ENCODE peak calls at places on chromosome 12, in ten cellular contexts. M is posterior vena cava; V is left cardiac atrium; K is NCI-H82; A is CD8-positive, alpha-beta memory T cell; H is fibroblast of lung; R is stimulated activated CD4-positive, alpha-beta T cell treated with anti-CD3 and anti-CD28 coated beads, Interleukin-15, amount 100 ng/mL, for 48 hours; D is EL; W is GM23248; J is cardiac fibroblast. C is an unnamed sample.

GRCh38 chr12:110689002-110689600 is at the start of gene HVCN1:
- DNase-seq in W (peak), D (peak), K (no peak), V (peak), R (peak), H (peak), A (peak), M (peak), J (no peak), C (peak)

GRCh38 chr12:26523708-26524150 is 309.3 kb downstream of the ITPR2 start:
- DNase-seq in K (peak), W (peak), H (peak), R (no peak), J (peak), V (peak), M (peak), A (no peak), D (peak), C (peak)

GRCh38 chr12:63821781-63822251 is 22.7 kb upstream of the SRGAP1 start:
- DNase-seq in H (peak), M (peak), K (no peak), V (peak), A (no peak), J (peak), D (peak), R (no peak), W (peak), C (peak)

GRCh38 chr12:115752913-115753726 is 524.4 kb downstream of the MED13L start:
- DNase-seq in R (no peak), A (peak), W (peak), M (no peak), K (peak), D (peak), J (peak), H (peak), V (peak), C (peak)

GRCh38 chr12:119363037-119363436 is 28.5 kb downstream of the CCDC60 start:
- DNase-seq in J (no peak), W (no peak), H (no peak), R (no peak), M (no peak), K (no peak), V (no peak), A (no peak), D (no peak), C (no peak)

GRCh38 chr12:46472893-46473633 is 100.5 kb upstream of the SLC38A2 start:
- DNase-seq in R (no peak), D (peak), J (peak), A (no peak), W (no peak), V (no peak), K (peak), M (no peak), H (peak), C (no peak)

GRCh38 chr12:71469235-71469873 is 29.8 kb downstream of the LGR5 start:
- DNase-seq in M (no peak), K (no peak), V (no peak), H (peak), A (no peak), D (peak), J (peak), W (peak), R (no peak), C (no peak)

GRCh38 chr12:20967756-20968155 is 157.3 kb downstream of the SLCO1B3 start:
- DNase-seq in V (no peak), A (no peak), D (no peak), R (no peak), K (no peak), H (no peak), M (no peak), W (no peak), J (no peak), C (no peak)

GRCh38 chr12:123660328-123660727 is 10.6 kb upstream of the TCTN2 start:
- DNase-seq in M (no peak), W (peak), J (peak), D (peak), R (no peak), A (no peak), K (no peak), V (no peak), H (peak), C (peak)

GRCh38 chr12:46221255-46222128 is 47.4 kb downstream of the SLC38A1 start:
- DNase-seq in K (no peak), D (peak), V (no peak), H (peak), W (peak), R (no peak), M (no peak), J (peak), A (no peak), C (peak)

GRCh38 chr12:11695321-11695720 is 45.8 kb downstream of the ETV6 start:
- DNase-seq in D (peak), V (no peak), J (peak), M (no peak), K (no peak), W (peak), A (no peak), H (peak), R (no peak), C (peak)

GRCh38 chr12:68270358-68270757 is 17.0 kb upstream of the IL22 start:
- DNase-seq in H (no peak), W (no peak), R (no peak), V (no peak), K (no peak), D (no peak), M (no peak), J (no peak), A (no peak), C (no peak)